ENCODE peak calls at places on chromosomes 12 and 14, in four cellular contexts. W is K562, C is GM12878, V is HCT116. H is an unnamed sample.
A peak's percentile ranks its signal among the peaks of the same experiment; 100 is the strongest.

GRCh38 chr14:95533391-95533821 is 1.4 kb upstream of the GLRX5 start:
- DNase-seq in W (no peak), C (no peak), V (no peak), H (peak; percentile 21)

GRCh38 chr14:77181603-77182437 is at the start of gene TMEM63C:
- DNase-seq in W (peak; percentile 30), C (peak; percentile 21), V (peak; percentile 93), H (peak; percentile 99)

GRCh38 chr14:50388256-50388931 is 8.3 kb downstream of the CDKL1 start:
- DNase-seq in W (no peak), C (no peak), V (no peak), H (peak; percentile 73)

GRCh38 chr14:100535287-100536131 is 51.7 kb downstream of the BEGAIN start:
- DNase-seq in W (no peak), C (no peak), V (no peak), H (no peak)

GRCh38 chr12:52760623-52761022 is 16.5 kb downstream of the KRT76 start:
- DNase-seq in W (no peak), C (no peak), V (no peak), H (no peak)

GRCh38 chr12:54143233-54143986 is 45.4 kb downstream of the SMUG1 start:
- DNase-seq in W (no peak), C (no peak), V (no peak), H (no peak)

GRCh38 chr14:100573009-100573756 is 14.0 kb downstream of the BEGAIN start:
- DNase-seq in W (no peak), C (no peak), V (no peak), H (peak; percentile 61)

GRCh38 chr14:90087433-90087832 is 25.6 kb downstream of the KCNK13 start:
- DNase-seq in W (no peak), C (no peak), V (no peak), H (no peak)

GRCh38 chr12:85519163-85519562 is 239.1 kb downstream of the ALX1 start:
- DNase-seq in W (no peak), C (no peak), V (no peak), H (peak; percentile 17)

GRCh38 chr12:87368259-87368658 is 660.9 kb downstream of the C12orf50 start:
- DNase-seq in W (no peak), C (no peak), V (no peak), H (no peak)

GRCh38 chr14:65206448-65207096 is 104.3 kb upstream of the MAX start:
- DNase-seq in W (no peak), C (peak; percentile 88), V (no peak), H (no peak)

GRCh38 chr12:88243886-88244491 is 101.9 kb downstream of the TMTC3 start:
- DNase-seq in W (no peak), C (no peak), V (no peak), H (peak; percentile 40)

GRCh38 chr12:107660861-107661415 is 24.7 kb upstream of the PWP1 start:
- DNase-seq in W (no peak), C (no peak), V (no peak), H (peak; percentile 58)

GRCh38 chr12:49962861-49963765 is 1.4 kb downstream of the AQP5 start:
- DNase-seq in W (no peak), C (no peak), V (peak; percentile 29), H (no peak)

GRCh38 chr12:62719027-62719426 is 215.9 kb downstream of the PPM1H start:
- DNase-seq in W (no peak), C (no peak), V (no peak), H (no peak)

GRCh38 chr12:123278150-123278627 is 6.5 kb upstream of the CDK2AP1 start:
- DNase-seq in W (no peak), C (peak; percentile 79), V (no peak), H (no peak)

GRCh38 chr12:100995201-100995600 is 200.6 kb downstream of the ANO4 start:
- DNase-seq in W (no peak), C (no peak), V (no peak), H (peak; percentile 29)

GRCh38 chr12:46831335-46832083 is 5.7 kb upstream of the SLC38A4 start:
- DNase-seq in W (no peak), C (no peak), V (no peak), H (peak; percentile 63)

GRCh38 chr12:47802312-47802711 is 17.4 kb downstream of the HDAC7 start:
- DNase-seq in W (no peak), C (no peak), V (no peak), H (peak; percentile 77)

GRCh38 chr14:70635971-70636595 is 5.6 kb upstream of the TTC9 start:
- DNase-seq in W (no peak), C (no peak), V (peak; percentile 58), H (no peak)

GRCh38 chr12:49624919-49625577 is 1.7 kb downstream of the PRPF40B start:
- DNase-seq in W (no peak), C (no peak), V (peak; percentile 7), H (no peak)

GRCh38 chr12:71556881-71557280 is 106.8 kb downstream of the ZFC3H1 start:
- DNase-seq in W (no peak), C (no peak), V (peak; percentile 55), H (peak; percentile 30)

GRCh38 chr14:36522347-36522971 is 2.4 kb upstream of the NKX2-1 start:
- DNase-seq in W (no peak), C (no peak), V (no peak), H (peak; percentile 71)

GRCh38 chr12:79655036-79655435 is 35.7 kb downstream of the PAWR start:
- DNase-seq in W (no peak), C (no peak), V (no peak), H (peak; percentile 66)

GRCh38 chr12:111775205-111776193 is 8.8 kb downstream of the ALDH2 start:
- DNase-seq in W (peak; percentile 69), C (peak; percentile 70), V (no peak), H (no peak)

GRCh38 chr12:48281811-48282210 is 68.9 kb downstream of the ZNF641 start:
- DNase-seq in W (no peak), C (no peak), V (no peak), H (no peak)

GRCh38 chr12:50224026-50224692 is 57.0 kb upstream of the CERS5 start:
- DNase-seq in W (no peak), C (no peak), V (peak; percentile 92), H (peak; percentile 26)

GRCh38 chr12:6821674-6822433 is at the start of gene GPR162:
- DNase-seq in W (peak; percentile 78), C (no peak), V (no peak), H (peak; percentile 93)
- TF ChIP-seq POLR2AphosphoS5 in W (no peak), C (no peak), V (peak; percentile 56), H (no peak)

DNA sequence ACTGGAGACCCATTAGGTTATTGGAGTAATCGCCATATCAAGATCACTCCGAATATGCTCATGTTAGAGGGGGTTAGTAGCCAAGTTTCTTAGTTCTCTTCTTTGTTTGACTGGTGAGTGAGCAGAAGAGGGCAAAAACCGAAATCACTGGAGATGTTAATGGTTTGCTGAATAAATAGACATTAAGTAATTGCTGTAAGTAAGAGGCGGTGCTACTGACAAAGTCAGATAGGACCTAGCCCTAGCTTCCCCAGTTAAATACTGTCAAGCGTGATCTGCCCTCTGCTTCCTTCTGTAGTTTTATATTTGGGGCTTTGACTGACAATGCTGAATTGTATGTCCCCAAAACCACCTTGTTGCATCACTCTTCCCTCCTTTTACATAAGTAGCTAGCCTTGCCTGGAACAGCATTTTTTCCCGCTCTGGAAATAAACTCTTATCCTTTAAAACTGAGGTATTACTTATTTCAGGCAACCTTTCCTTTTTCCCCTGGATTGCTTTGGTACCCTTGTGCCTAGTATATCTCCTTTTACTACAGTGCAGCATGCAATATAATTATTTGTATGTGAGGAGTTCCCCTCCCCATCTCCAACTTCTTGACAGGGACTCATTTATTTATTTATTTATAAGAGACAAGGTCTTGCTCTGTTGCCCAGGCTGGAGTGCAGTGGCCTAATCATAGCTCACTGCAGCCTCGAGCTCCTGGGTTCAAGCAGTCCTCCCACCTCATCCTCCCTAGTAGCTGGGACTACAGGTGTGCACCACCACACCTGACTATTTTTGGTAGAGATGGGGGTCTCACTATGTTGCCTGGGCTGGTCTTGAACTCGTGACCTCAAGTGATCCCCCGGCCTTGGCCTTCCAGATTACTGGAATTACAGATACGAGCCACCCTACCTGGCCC is 1.4 kb downstream of the SNRPF start:
- DNase-seq in W (no peak), C (no peak), V (no peak), H (no peak)
- H3K79me2 ChIP-seq in W (peaks cover 65% of the 10 kb centered on the region), C (peaks cover 50% of the 10 kb centered on the region), V (peaks cover 65% of the 10 kb centered on the region), H (peaks cover 63% of the 10 kb centered on the region)

GRCh38 chr12:69738351-69739286 is at the start of gene RAB3IP:
- DNase-seq in W (peak; percentile 99), C (peak; percentile 51), V (peak; percentile 73), H (peak; percentile 89)
- TF ChIP-seq POLR2AphosphoS5 in W (no peak), C (no peak), V (peak; percentile 74), H (peak; percentile 89)

DNA sequence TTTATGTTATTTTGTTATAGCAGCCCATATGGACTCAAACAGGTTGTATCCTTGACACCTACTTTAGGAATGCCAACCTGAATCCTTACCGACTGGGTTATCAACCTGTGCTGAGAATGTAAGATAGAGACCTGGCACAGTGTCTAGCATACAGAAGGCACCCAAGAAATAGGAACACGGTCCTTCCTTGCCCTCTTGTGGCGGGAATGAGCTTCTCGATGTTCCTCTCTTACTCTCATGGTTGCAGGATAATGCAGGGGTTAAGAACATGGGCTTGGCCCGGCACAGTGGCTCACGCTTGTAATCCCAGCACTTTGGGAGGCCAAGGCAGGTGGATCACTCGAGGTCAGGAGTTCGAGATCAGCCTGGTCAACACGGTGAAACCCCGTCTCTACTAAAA is 6.5 kb downstream of the C12orf43 start:
- DNase-seq in W (no peak), C (no peak), V (peak; percentile 54), H (peak; percentile 76)
- H3K79me2 ChIP-seq in W (peaks cover under 1% of the 10 kb centered on the region), C (no peaks in the 10 kb centered on the region), V (peaks cover 1% of the 10 kb centered on the region), H (peaks cover 15% of the 10 kb centered on the region)